ENCODE peak calls at places on chromosome 20, in six cellular contexts. Y is non-pigmented ciliary epithelial cell, G is WTC11, B is GM13976, V is T-helper 2 cell, X is HEK293T. M is an unnamed sample.

GRCh38 chr20:48759631-48760245 is 68.1 kb downstream of the PREX1 start:
- DNase-seq in Y (no peak), G (no peak), B (no peak), V (no peak), X (no peak), M (no peak)

GRCh38 chr20:53693265-53693871 is 99.7 kb upstream of the ZNF217 start:
- DNase-seq in Y (no peak), G (no peak), B (no peak), V (no peak), X (no peak), M (no peak)

GRCh38 chr20:31569163-31570020 is 35.7 kb upstream of the ID1 start:
- DNase-seq in Y (no peak), G (peak), B (peak), V (peak), X (peak), M (peak)

GRCh38 chr20:61082700-61083099 is 169.4 kb upstream of the CDH4 start:
- DNase-seq in Y (no peak), G (no peak), B (no peak), V (no peak), X (no peak), M (no peak)

GRCh38 chr20:51541189-51542032 is 1.1 kb downstream of the NFATC2 start:
- DNase-seq in Y (no peak), G (peak), B (peak), V (peak), X (peak), M (peak)

GRCh38 chr20:62025832-62026563 is 39.7 kb downstream of the TAF4 start:
- DNase-seq in Y (peak), G (no peak), B (no peak), V (no peak), X (peak), M (no peak)

GRCh38 chr20:6708010-6708409 is 59.5 kb upstream of the BMP2 start:
- DNase-seq in Y (no peak), G (no peak), B (no peak), V (no peak), X (no peak), M (no peak)

GRCh38 chr20:47887064-47887463 is 101.8 kb upstream of the SULF2 start:
- DNase-seq in Y (no peak), G (no peak), B (no peak), V (no peak), X (no peak), M (no peak)

GRCh38 chr20:62313021-62313420 is 10.2 kb downstream of the ADRM1 start:
- DNase-seq in Y (no peak), G (no peak), B (no peak), V (no peak), X (no peak), M (no peak)

GRCh38 chr20:53425481-53425880 is 168.2 kb downstream of the ZNF217 start:
- DNase-seq in Y (no peak), G (no peak), B (no peak), V (no peak), X (no peak), M (no peak)

GRCh38 chr20:43973671-43974450 is 59.2 kb downstream of the TOX2 start:
- DNase-seq in Y (no peak), G (no peak), B (no peak), V (no peak), X (no peak), M (no peak)

GRCh38 chr20:50191065-50191565 is 485 bp downstream of the CEBPB start:
- DNase-seq in Y (no peak), G (no peak), B (peak), V (peak), X (no peak), M (peak)

GRCh38 chr20:51636123-51636522 is 93.6 kb upstream of the NFATC2 start:
- DNase-seq in Y (no peak), G (no peak), B (no peak), V (peak), X (no peak), M (no peak)

GRCh38 chr20:18077157-18077556 is 19.4 kb upstream of the OVOL2 start:
- DNase-seq in Y (no peak), G (no peak), B (no peak), V (no peak), X (no peak), M (no peak)

GRCh38 chr20:1664911-1665310 is 7.3 kb upstream of the SIRPG start:
- DNase-seq in Y (no peak), G (no peak), B (peak), V (peak), X (no peak), M (no peak)

M was measured in memory B cell.